ENCODE peak calls at places on chromosomes 13 and 19, in nine cellular contexts. S is endothelial cell of umbilical vein; B is HAP-1; P is SK-N-SH; E is H9; Z is tibial nerve; V is CD8-positive, alpha-beta T cell; I is GM23338; J is left ventricle myocardium inferior. K is an unnamed sample. For H3K4me1, the result is how much of the 10 kb centered on the place peaks cover.

GRCh38 chr19:11404588-11405258 is 14.4 kb downstream of the RGL3 start:
- DNase-seq in P (peak), V (no peak), Z (no peak), S (no peak), E (no peak), J (no peak), B (no peak), I (no peak), K (no peak)

GRCh38 chr19:1045247-1045603 is 5.3 kb downstream of the ABCA7 start:
- DNase-seq in I (peak), Z (no peak), P (peak), V (no peak), B (peak), J (no peak), E (peak), S (no peak), K (peak)

GRCh38 chr13:44198826-44199225 is 174.8 kb upstream of the SERP2 start:
- DNase-seq in J (no peak), S (no peak), B (no peak), Z (no peak), I (no peak), P (no peak), V (no peak), E (no peak), K (no peak)

GRCh38 chr13:29594310-29594709 is 1.2 kb downstream of the SLC7A1 start:
- DNase-seq in J (no peak), S (peak), Z (no peak), P (peak), V (peak), I (peak), E (no peak), B (peak), K (peak)

GRCh38 chr19:55647732-55648656 is at the start of gene CCDC106:
- DNase-seq in I (peak), E (peak), S (peak), V (peak), B (peak), P (peak), J (peak), Z (no peak), K (peak)

GRCh38 chr19:46818812-46819211 is 30.4 kb upstream of the SLC1A5 start:
- DNase-seq in P (no peak), J (no peak), E (peak), I (peak), Z (no peak), V (no peak), B (no peak), S (no peak), K (peak)

GRCh38 chr13:27128825-27129627 is 42.6 kb downstream of the USP12 start:
- DNase-seq in B (no peak), S (no peak), I (no peak), P (no peak), J (no peak), V (no peak), Z (no peak), E (no peak), K (no peak)

GRCh38 chr19:5480427-5480836 is 25.2 kb downstream of the ZNRF4 start:
- DNase-seq in I (peak), E (peak), J (no peak), V (peak), Z (no peak), P (peak), S (peak), B (no peak), K (peak)

GRCh38 chr19:18697680-18698079 is 14.2 kb downstream of the CRTC1 start:
- DNase-seq in B (no peak), V (no peak), I (no peak), E (no peak), P (no peak), J (peak), Z (no peak), S (no peak), K (no peak)

GRCh38 chr13:79593611-79594275 is 112.8 kb downstream of the NDFIP2 start:
- DNase-seq in P (peak), Z (no peak), J (no peak), E (no peak), B (no peak), I (no peak), V (no peak), S (no peak), K (no peak)

GRCh38 chr19:29380581-29380980 is 145.2 kb upstream of the VSTM2B start:
- DNase-seq in E (peak), I (no peak), J (no peak), S (no peak), Z (no peak), V (no peak), B (no peak), P (no peak), K (peak)

GRCh38 chr19:57807541-57807940 is 7.2 kb downstream of the ZNF552 start:
- DNase-seq in P (no peak), V (no peak), B (no peak), Z (no peak), I (no peak), J (no peak), S (no peak), E (no peak), K (no peak)

GRCh38 chr19:50835103-50835784 is 1.9 kb upstream of the KLK15 start:
- DNase-seq in E (no peak), J (no peak), S (no peak), V (no peak), B (peak), Z (no peak), P (peak), I (peak), K (no peak)

GRCh38 chr19:1049106-1049505 is 9.2 kb downstream of the ABCA7 start:
- DNase-seq in S (no peak), Z (no peak), E (peak), V (no peak), P (no peak), I (no peak), J (no peak), B (no peak), K (no peak)

GRCh38 chr13:51619614-51620013 is 35.4 kb downstream of the WDFY2 start:
- DNase-seq in V (no peak), P (no peak), S (no peak), E (no peak), J (no peak), Z (no peak), I (no peak), B (no peak), K (no peak)

GRCh38 chr19:3665681-3666544 is 34.4 kb downstream of the PIP5K1C start:
- DNase-seq in S (peak), P (peak), J (peak), B (peak), E (peak), V (peak), I (peak), Z (peak), K (peak)

GRCh38 chr19:14039181-14039580 is 7.6 kb downstream of the IL27RA start:
- DNase-seq in V (no peak), J (no peak), B (no peak), I (no peak), P (no peak), S (no peak), E (no peak), Z (no peak), K (no peak)

GRCh38 chr13:106156468-106156867 is 379.0 kb downstream of the EFNB2 start:
- DNase-seq in B (no peak), P (no peak), Z (no peak), J (no peak), I (no peak), S (peak), V (no peak), E (no peak), K (no peak)

GRCh38 chr13:71672527-71672926 is 194.5 kb downstream of the DACH1 start:
- DNase-seq in E (no peak), B (no peak), P (peak), Z (no peak), V (no peak), J (no peak), I (peak), S (no peak), K (no peak)

GRCh38 chr19:44588753-44589112 is 24.6 kb upstream of the IGSF23 start:
- DNase-seq in Z (no peak), P (no peak), E (no peak), J (no peak), V (no peak), B (no peak), I (no peak), S (no peak), K (peak)

GRCh38 chr13:19591864-19592263 is 30.5 kb upstream of the TPTE2 start:
- DNase-seq in I (no peak), S (no peak), B (no peak), E (no peak), J (no peak), V (no peak), Z (no peak), P (no peak), K (no peak)

GRCh38 chr19:20367811-20368294 is 197.7 kb downstream of the ZNF737 start:
- DNase-seq in J (no peak), P (no peak), Z (no peak), S (no peak), I (peak), B (no peak), E (peak), V (no peak), K (no peak)

GRCh38 chr19:40603071-40603718 is 2.0 kb downstream of the LTBP4 start:
- DNase-seq in V (no peak), Z (no peak), P (no peak), E (no peak), I (peak), B (peak), S (peak), J (no peak), K (peak)

GRCh38 chr19:32676186-32676894 is 692 bp downstream of the RGS9BP start:
- DNase-seq in V (no peak), J (no peak), E (peak), P (peak), I (peak), B (no peak), S (peak), Z (no peak), K (peak)

GRCh38 chr13:76886292-76887061 is at the start of gene KCTD12:
- DNase-seq in V (peak), Z (peak), B (peak), S (peak), P (peak), I (peak), E (peak), J (peak), K (peak)

GRCh38 chr13:41019027-41019487 is at the start of gene ELF1:
- DNase-seq in J (no peak), S (peak), P (no peak), E (no peak), Z (no peak), I (peak), V (peak), B (no peak), K (peak)

GRCh38 chr19:14059093-14059480 is 2.8 kb downstream of the PALM3 start:
- DNase-seq in J (no peak), Z (no peak), E (peak), V (peak), I (peak), S (no peak), P (peak), B (no peak), K (no peak)

GRCh38 chr13:36275190-36276002 is 22.2 kb downstream of the CCDC169 start:
- DNase-seq in V (no peak), J (no peak), B (peak), S (peak), E (no peak), Z (no peak), I (peak), P (peak), K (peak)

GRCh38 chr19:49850487-49851342 is at the start of gene PTOV1:
- DNase-seq in S (peak), B (peak), P (peak), J (peak), E (peak), I (peak), Z (peak), V (peak), K (peak)

GRCh38 chr19:3576696-3577443 is 4.1 kb downstream of the HMG20B start:
- DNase-seq in B (no peak), V (no peak), E (peak), Z (no peak), J (peak), S (peak), P (peak), I (peak), K (no peak)

GRCh38 chr19:2503521-2504109 is 27.7 kb downstream of the GADD45B start:
- DNase-seq in P (no peak), Z (no peak), J (no peak), S (no peak), V (peak), E (no peak), I (no peak), B (no peak), K (no peak)

GRCh38 chr13:43304945-43305344 is 281.6 kb downstream of the DNAJC15 start:
- DNase-seq in Z (no peak), E (no peak), V (no peak), J (no peak), B (no peak), P (peak), S (no peak), I (peak), K (no peak)

GRCh38 chr19:48969276-48970138 is 4.4 kb downstream of the FTL start:
- DNase-seq in V (no peak), I (peak), B (peak), Z (no peak), P (no peak), J (no peak), E (peak), S (no peak), K (peak)

GRCh38 chr13:52454459-52454824 is 836 bp upstream of the CKAP2 start:
- DNase-seq in V (peak), S (peak), E (peak), P (peak), I (peak), Z (no peak), J (no peak), B (no peak), K (no peak)

GRCh38 chr13:64371045-64371444 is 2859.1 kb downstream of the PCDH9 start:
- DNase-seq in I (no peak), Z (no peak), V (no peak), B (no peak), E (no peak), P (no peak), J (no peak), S (no peak), K (no peak)

GRCh38 chr13:20814224-20814910 is 40.6 kb upstream of the EEF1AKMT1 start:
- DNase-seq in E (no peak), S (peak), V (no peak), P (peak), J (peak), I (no peak), Z (peak), B (no peak), K (no peak)

GRCh38 chr13:90717451-90717936 is 630.0 kb upstream of the MIR17HG start:
- DNase-seq in P (no peak), I (peak), S (peak), B (no peak), E (no peak), J (no peak), V (no peak), Z (no peak), K (no peak)

GRCh38 chr13:90721937-90722336 is 625.5 kb upstream of the MIR17HG start:
- DNase-seq in P (no peak), E (no peak), I (no peak), J (no peak), S (no peak), Z (no peak), V (no peak), B (no peak), K (no peak)

GRCh38 chr13:90723381-90723780 is 624.1 kb upstream of the MIR17HG start:
- DNase-seq in S (no peak), E (no peak), V (no peak), Z (no peak), J (no peak), B (no peak), P (no peak), I (no peak), K (no peak)

GRCh38 chr13:90713436-90714133 is 633.9 kb upstream of the MIR17HG start:
- DNase-seq in I (no peak), V (no peak), E (no peak), P (peak), Z (no peak), B (no peak), J (no peak), S (no peak), K (no peak)

DNA sequence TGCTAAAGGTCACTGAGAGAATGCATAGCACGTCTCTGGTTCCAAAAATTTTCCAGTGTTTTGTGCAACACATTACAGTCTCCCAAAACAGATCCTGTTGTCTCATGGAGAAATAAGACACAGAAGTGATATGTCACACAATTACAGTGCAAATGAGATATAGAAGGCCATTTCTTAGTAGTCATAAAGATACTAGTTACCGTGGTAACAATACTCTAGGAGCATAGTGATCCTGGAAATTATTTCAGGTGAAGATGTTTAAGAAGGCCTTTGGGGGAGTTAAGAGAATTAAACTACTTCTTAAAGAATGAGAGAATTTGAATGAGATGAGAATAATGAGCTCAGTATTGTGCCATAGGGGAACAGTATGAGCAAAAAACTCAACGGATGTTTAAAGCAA is 628.0 kb upstream of the MIR17HG start:
- DNase-seq in S (no peak), B (no peak), V (no peak), E (no peak), J (no peak), Z (no peak), I (no peak), P (no peak), K (no peak)
- H3K4me1 ChIP-seq in S (under half), B (under half), V (under half), E (under half), J (under half), Z (under half), I (under half), P (under half), K (under half)

GRCh38 chr19:53775524-53775923 is 48.6 kb downstream of the NLRP12 start:
- DNase-seq in I (no peak), Z (no peak), S (no peak), J (no peak), P (no peak), V (no peak), E (no peak), B (no peak), K (no peak)

GRCh38 chr19:53774011-53774410 is 50.1 kb downstream of the NLRP12 start:
- DNase-seq in J (no peak), E (no peak), B (no peak), Z (no peak), I (no peak), P (no peak), S (no peak), V (no peak), K (no peak)

GRCh38 chr19:53768401-53768800 is 55.7 kb downstream of the NLRP12 start:
- DNase-seq in I (no peak), Z (no peak), E (no peak), P (no peak), B (no peak), J (no peak), V (no peak), S (no peak), K (no peak)

GRCh38 chr19:53772943-53773342 is 51.2 kb downstream of the NLRP12 start:
- DNase-seq in J (no peak), V (peak), E (peak), B (peak), Z (peak), I (peak), S (peak), P (peak), K (peak)

DNA sequence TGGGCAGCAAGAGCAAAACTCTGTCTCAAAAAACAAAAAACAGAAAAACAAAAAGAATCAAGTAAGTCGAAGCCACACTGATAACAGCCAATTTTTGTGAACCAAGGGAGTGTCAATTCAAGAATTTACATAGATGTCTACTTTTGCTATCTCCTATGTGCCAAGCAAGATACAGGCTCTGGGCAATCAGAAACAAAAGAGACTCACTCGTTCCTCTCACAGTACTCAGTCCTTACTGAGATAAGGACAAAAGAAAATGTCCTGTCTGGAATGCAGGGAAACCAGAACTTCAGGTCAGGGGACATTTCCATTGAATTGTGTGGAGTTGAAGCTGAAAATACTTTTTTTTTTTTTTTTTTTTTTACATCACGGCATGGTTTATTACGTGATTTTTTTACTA is 53.0 kb downstream of the NLRP12 start:
- DNase-seq in E (peak), Z (no peak), B (no peak), S (no peak), J (no peak), P (no peak), I (peak), V (no peak), K (peak)
- H3K4me1 ChIP-seq in E (under half), Z (under half), B (under half), S (under half), J (under half), P (under half), I (under half), V (under half), K (half or more)

DNA sequence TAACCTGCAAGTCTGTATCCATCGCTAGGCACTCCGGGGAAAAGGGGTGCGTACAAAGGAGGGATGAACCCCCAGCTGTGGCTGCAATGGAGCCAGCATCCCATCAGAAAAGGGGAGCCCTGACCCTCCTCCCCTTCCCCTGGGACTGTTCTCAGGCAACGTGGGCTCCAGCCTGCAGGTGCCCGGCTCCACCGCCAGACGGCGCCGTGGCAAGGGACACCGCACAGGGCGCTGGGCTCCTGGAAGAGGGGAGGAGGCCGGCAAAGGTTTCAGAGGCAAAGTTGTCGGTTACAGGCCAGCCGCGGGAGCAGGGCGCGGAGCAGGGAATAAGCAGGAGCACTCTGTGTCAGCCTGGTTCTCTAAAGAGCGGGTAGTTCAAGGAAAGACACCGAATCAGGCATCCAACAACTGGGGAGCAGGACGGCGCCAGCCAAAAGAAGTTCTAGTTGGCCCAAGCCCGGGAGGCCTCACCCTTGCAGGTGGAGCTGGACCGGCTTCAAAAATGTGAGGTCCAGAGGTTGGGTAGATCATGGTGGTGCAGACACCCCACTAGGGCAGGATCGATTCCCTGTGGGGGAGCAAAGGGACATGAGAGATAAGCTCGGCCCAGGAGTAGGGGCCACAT is 53.0 kb upstream of the ATP12A start:
- DNase-seq in I (peak), V (no peak), Z (no peak), J (no peak), S (no peak), B (no peak), P (peak), E (peak), K (no peak)
- H3K4me1 ChIP-seq in I (under half), V (under half), Z (under half), J (under half), S (under half), B (under half), P (under half), E (under half), K (under half)

GRCh38 chr13:24253520-24254150 is 55.7 kb upstream of the C1QTNF9 start:
- DNase-seq in Z (no peak), I (no peak), V (no peak), S (no peak), J (no peak), E (no peak), P (no peak), B (no peak), K (no peak)
- H3K4me1 ChIP-seq in Z (under half), I (under half), V (half or more), S (under half), J (under half), E (under half), P (under half), B (under half), K (under half)

GRCh38 chr13:48189122-48189521 is 43.9 kb upstream of the ITM2B start:
- DNase-seq in S (no peak), B (no peak), P (no peak), J (no peak), I (no peak), V (no peak), E (no peak), Z (no peak), K (no peak)

GRCh38 chr13:48185018-48185417 is 48.0 kb upstream of the ITM2B start:
- DNase-seq in Z (no peak), S (no peak), B (no peak), J (no peak), I (no peak), P (no peak), E (no peak), V (no peak), K (no peak)

GRCh38 chr13:48186722-48187121 is 46.3 kb upstream of the ITM2B start:
- DNase-seq in I (no peak), P (no peak), Z (no peak), V (no peak), E (no peak), B (no peak), J (no peak), S (no peak), K (no peak)

GRCh38 chr13:48188129-48188528 is 44.9 kb upstream of the ITM2B start:
- DNase-seq in P (no peak), I (no peak), S (no peak), Z (no peak), J (no peak), E (no peak), V (no peak), B (no peak), K (no peak)

GRCh38 chr13:48188640-48189039 is 44.4 kb upstream of the ITM2B start:
- DNase-seq in P (no peak), Z (no peak), B (no peak), V (no peak), I (peak), J (no peak), S (no peak), E (no peak), K (no peak)
- H3K4me1 ChIP-seq in P (under half), Z (under half), B (under half), V (half or more), I (under half), J (under half), S (under half), E (under half), K (under half)

K was measured in Caco-2.